ENCODE peak calls at places on chromosomes 2 and 18, in five cellular contexts. U, Y, F, J and E are unnamed samples. For H3K27me3, the result is how much of the 10 kb centered on the place peaks cover.

GRCh38 chr18:41703744-41704530 is 251.1 kb upstream of the PIK3C3 start:
- DNase-seq in U (no peak), Y (no peak), F (no peak), J (no peak), E (no peak)

GRCh38 chr2:75447168-75447567 is 113.6 kb downstream of the EVA1A start:
- DNase-seq in U (no peak), Y (no peak), F (no peak), J (no peak), E (no peak)

GRCh38 chr2:207353836-207354235 is 175.9 kb upstream of the CREB1 start:
- DNase-seq in U (no peak), Y (no peak), F (no peak), J (no peak), E (no peak)

GRCh38 chr2:151388011-151388410 is 21.7 kb upstream of the RIF1 start:
- DNase-seq in U (no peak), Y (no peak), F (no peak), J (no peak), E (no peak)

GRCh38 chr2:75606851-75607798 is 39.5 kb upstream of the MRPL19 start:
- DNase-seq in U (no peak), Y (no peak), F (no peak), J (no peak), E (no peak)

GRCh38 chr2:124024491-124025348 is at the start of gene CNTNAP5:
- DNase-seq in U (peak), Y (peak), F (no peak), J (peak), E (no peak)

GRCh38 chr18:5746844-5747243 is 148.5 kb downstream of the TMEM200C start:
- DNase-seq in U (no peak), Y (no peak), F (no peak), J (no peak), E (no peak)

GRCh38 chr2:224930124-224930523 is 112.1 kb downstream of the DOCK10 start:
- DNase-seq in U (no peak), Y (no peak), F (no peak), J (no peak), E (no peak)

GRCh38 chr18:70260683-70261082 is 28.2 kb upstream of the SOCS6 start:
- DNase-seq in U (no peak), Y (no peak), F (no peak), J (no peak), E (no peak)

GRCh38 chr2:12177995-12178760 is 431.7 kb downstream of the LPIN1 start:
- DNase-seq in U (no peak), Y (no peak), F (no peak), J (no peak), E (no peak)

GRCh38 chr2:56656826-56657225 is 473.0 kb downstream of the CCDC85A start:
- DNase-seq in U (no peak), Y (no peak), F (no peak), J (no peak), E (no peak)

GRCh38 chr2:114507744-114508143 is 65.3 kb downstream of the DPP10 start:
- DNase-seq in U (no peak), Y (no peak), F (no peak), J (no peak), E (no peak)

GRCh38 chr2:15993666-15994065 is 53.3 kb downstream of the MYCN start:
- DNase-seq in U (no peak), Y (no peak), F (no peak), J (no peak), E (no peak)

GRCh38 chr2:127174176-127174575 is 45.9 kb downstream of the CYP27C1 start:
- DNase-seq in U (no peak), Y (peak), F (no peak), J (peak), E (peak)

GRCh38 chr2:47815764-47816163 is 32.8 kb downstream of the MSH6 start:
- DNase-seq in U (no peak), Y (no peak), F (no peak), J (no peak), E (no peak)

GRCh38 chr2:10328667-10329583 is 26.2 kb downstream of the HPCAL1 start:
- DNase-seq in U (no peak), Y (no peak), F (no peak), J (no peak), E (no peak)

GRCh38 chr2:198054299-198054698 is 249.9 kb downstream of the PLCL1 start:
- DNase-seq in U (peak), Y (peak), F (peak), J (peak), E (peak)

GRCh38 chr2:220394433-220394832 is 767.0 kb downstream of the SLC4A3 start:
- DNase-seq in U (peak), Y (peak), F (no peak), J (no peak), E (peak)

GRCh38 chr2:233088598-233089345 is 28.6 kb downstream of the INPP5D start:
- DNase-seq in U (no peak), Y (no peak), F (no peak), J (no peak), E (no peak)

GRCh38 chr2:175039031-175039430 is 33.9 kb upstream of the CHN1 start:
- DNase-seq in U (no peak), Y (no peak), F (no peak), J (no peak), E (no peak)

GRCh38 chr2:162016080-162016479 is 57.9 kb downstream of the DPP4 start:
- DNase-seq in U (no peak), Y (no peak), F (no peak), J (no peak), E (no peak)

GRCh38 chr2:205687018-205687956 is 5.0 kb downstream of the NRP2 start:
- DNase-seq in U (no peak), Y (no peak), F (no peak), J (no peak), E (no peak)

DNA sequence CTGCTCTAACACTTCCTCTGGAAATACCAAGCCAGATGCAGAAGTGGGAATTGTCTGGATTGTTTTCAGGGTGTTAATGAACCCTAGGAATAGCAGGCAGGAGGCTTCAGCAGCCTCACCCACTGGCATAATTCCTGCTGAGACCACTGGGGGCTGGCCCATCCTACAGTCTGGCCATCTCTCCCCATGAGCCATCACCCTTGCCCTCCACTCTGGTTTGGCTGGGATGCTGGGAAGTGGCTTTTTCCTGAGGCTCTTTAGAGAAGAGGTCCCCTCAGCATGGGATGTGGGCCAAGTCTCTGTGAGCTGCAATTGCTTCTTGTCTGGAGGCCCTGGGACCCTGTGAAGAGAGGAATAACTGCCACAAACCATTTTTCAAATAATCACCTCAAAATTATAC is 3.9 kb downstream of the TCF7L1 start:
- DNase-seq in U (no peak), Y (no peak), F (no peak), J (no peak), E (no peak)
- H3K27me3 ChIP-seq in U (under half), Y (under half), F (under half), J (under half), E (under half)

DNA sequence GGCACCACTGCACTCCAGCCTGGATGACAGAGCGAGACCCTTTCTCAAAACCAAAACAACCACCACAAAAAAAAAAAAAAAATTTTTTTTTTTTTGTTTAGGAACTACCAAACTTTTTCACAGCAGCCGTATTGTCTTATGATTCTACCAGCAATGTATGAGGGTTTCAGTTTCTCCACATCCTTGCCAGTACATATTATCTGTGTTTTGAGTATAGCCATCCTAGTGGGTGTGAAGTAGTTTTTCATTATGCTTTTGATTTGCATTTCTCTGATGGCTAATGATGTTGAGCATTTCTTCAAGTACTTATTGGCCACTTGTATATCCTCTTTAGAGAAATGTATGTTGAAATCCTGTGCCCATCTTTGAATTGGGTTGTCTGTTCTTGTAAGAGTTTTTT is 51.7 kb downstream of the COX7A2L start:
- DNase-seq in U (no peak), Y (no peak), F (no peak), J (no peak), E (no peak)
- H3K27ac ChIP-seq in U (no peak), Y (no peak), F (no peak), J (no peak), E (no peak)

GRCh38 chr2:69023236-69023635 is 10.3 kb downstream of the ANTXR1 start:
- DNase-seq in U (no peak), Y (no peak), F (no peak), J (no peak), E (no peak)
- H3K27me3 ChIP-seq in U (under half), Y (under half), F (under half), J (under half), E (under half)

GRCh38 chr2:200713704-200714064 is 98.0 kb upstream of the BZW1 start:
- DNase-seq in U (no peak), Y (no peak), F (no peak), J (no peak), E (no peak)
- H3K27ac ChIP-seq in U (peak), Y (peak), F (peak), J (no peak), E (no peak)